ENCODE peak calls at places on chromosomes 3 and 15, in nine cellular contexts. I is OCI-LY7; S is stomach; R is fibroblast of lung; Q is esophagus muscularis mucosa; L is psoas muscle; T is heart right ventricle; U is HCT116; J is CD8-positive, alpha-beta T cell. B is an unnamed sample.

GRCh38 chr15:58666957-58667356 is 82.5 kb downstream of the ADAM10 start:
- DNase-seq in I (no peak), S (no peak), R (peak), Q (no peak), L (no peak), T (no peak), U (no peak), J (no peak), B (no peak)

GRCh38 chr3:102180291-102180931 is 254.4 kb upstream of the ZPLD1 start:
- DNase-seq in I (no peak), S (no peak), R (peak), Q (no peak), L (no peak), T (peak), U (no peak), J (no peak), B (no peak)

GRCh38 chr15:99143655-99144610 is 39.1 kb downstream of the SYNM start:
- DNase-seq in I (no peak), S (peak), R (peak), Q (no peak), L (peak), T (no peak), U (no peak), J (no peak), B (no peak)

GRCh38 chr15:75884041-75884440 is 19.6 kb upstream of the FBXO22 start:
- DNase-seq in I (no peak), S (no peak), R (peak), Q (no peak), L (no peak), T (no peak), U (no peak), J (no peak), B (no peak)

GRCh38 chr3:72591522-72592421 is 256.5 kb downstream of the SHQ1 start:
- DNase-seq in I (no peak), S (no peak), R (peak), Q (no peak), L (no peak), T (peak), U (no peak), J (no peak), B (peak)

GRCh38 chr3:65641041-65641440 is 397.7 kb downstream of the MAGI1 start:
- DNase-seq in I (no peak), S (no peak), R (no peak), Q (no peak), L (no peak), T (no peak), U (no peak), J (no peak), B (no peak)

GRCh38 chr15:67124911-67125588 is 59.6 kb downstream of the SMAD3 start:
- DNase-seq in I (no peak), S (no peak), R (no peak), Q (no peak), L (no peak), T (no peak), U (peak), J (no peak), B (no peak)

GRCh38 chr3:159766563-159767185 is 222.0 kb upstream of the IL12A start:
- DNase-seq in I (no peak), S (no peak), R (peak), Q (no peak), L (no peak), T (peak), U (no peak), J (no peak), B (peak)

GRCh38 chr3:14238356-14238755 is 59.7 kb downstream of the LSM3 start:
- DNase-seq in I (no peak), S (no peak), R (no peak), Q (no peak), L (no peak), T (no peak), U (no peak), J (no peak), B (no peak)

DNA sequence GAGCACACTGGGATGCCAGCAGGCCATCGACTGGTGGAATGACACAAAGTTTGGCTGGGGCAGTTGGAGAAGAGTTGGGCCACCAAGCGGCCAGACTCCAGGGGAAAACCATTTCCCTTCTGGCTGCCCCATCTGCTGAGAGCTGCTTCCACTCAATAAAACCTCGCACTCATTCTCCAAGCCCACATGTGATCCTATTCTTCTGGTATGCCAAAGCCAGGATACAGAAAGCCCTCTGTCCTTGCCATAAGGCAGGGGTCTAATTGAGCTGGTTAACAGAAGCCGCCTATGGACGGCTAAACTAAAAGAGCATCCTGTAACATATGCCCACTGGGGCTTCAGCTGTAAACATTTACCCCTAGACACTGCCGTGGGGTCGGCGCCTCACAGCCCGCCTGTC is 55.1 kb downstream of the NKIRAS1 start:
- DNase-seq in I (no peak), S (no peak), R (no peak), Q (no peak), L (no peak), T (no peak), U (no peak), J (no peak), B (no peak)
- H3K27ac ChIP-seq in I (no peak), S (no peak), R (no peak), Q (no peak), L (peak), T (no peak), U (no peak), J (no peak), B (no peak)

GRCh38 chr3:123154346-123154985 is 47.3 kb upstream of the SEC22A start:
- DNase-seq in I (no peak), S (no peak), R (no peak), Q (peak), L (no peak), T (no peak), U (no peak), J (peak), B (no peak)
- H3K27ac ChIP-seq in I (no peak), S (peak), R (no peak), Q (no peak), L (no peak), T (no peak), U (no peak), J (no peak), B (peak)

GRCh38 chr3:122394173-122394572 is 10.2 kb downstream of the FAM162A start:
- DNase-seq in I (no peak), S (no peak), R (no peak), Q (no peak), L (no peak), T (no peak), U (no peak), J (no peak), B (no peak)

GRCh38 chr3:122390665-122391064 is 6.7 kb downstream of the FAM162A start:
- DNase-seq in I (no peak), S (no peak), R (peak), Q (no peak), L (no peak), T (no peak), U (no peak), J (no peak), B (no peak)

GRCh38 chr3:122392868-122393844 is 9.2 kb downstream of the FAM162A start:
- DNase-seq in I (peak), S (no peak), R (peak), Q (no peak), L (no peak), T (no peak), U (no peak), J (no peak), B (no peak)

GRCh38 chr3:122389892-122390291 is 5.9 kb downstream of the FAM162A start:
- DNase-seq in I (no peak), S (no peak), R (no peak), Q (no peak), L (no peak), T (no peak), U (no peak), J (no peak), B (no peak)

GRCh38 chr3:122391674-122392446 is 7.9 kb downstream of the FAM162A start:
- DNase-seq in I (no peak), S (no peak), R (no peak), Q (no peak), L (no peak), T (no peak), U (no peak), J (no peak), B (no peak)
- H3K27ac ChIP-seq in I (no peak), S (no peak), R (no peak), Q (no peak), L (no peak), T (no peak), U (no peak), J (no peak), B (no peak)

GRCh38 chr3:157543491-157544035 is 40.3 kb upstream of the VEPH1 start:
- DNase-seq in I (no peak), S (no peak), R (no peak), Q (no peak), L (no peak), T (no peak), U (no peak), J (no peak), B (no peak)
- H3K27ac ChIP-seq in I (no peak), S (no peak), R (no peak), Q (peak), L (no peak), T (peak), U (no peak), J (no peak), B (no peak)